ENCODE peak calls at places on chromosomes 6 and 20, in eight cellular contexts. O, L, S, Z, A, H, Q and G are unnamed samples. For H3K9me3, the result is how much of the 10 kb centered on the place peaks cover.

GRCh38 chr6:79146426-79146825 is 68.4 kb upstream of the PHIP start:
- DNase-seq in O (no peak), L (no peak), S (no peak), Z (no peak), A (no peak), H (no peak), Q (no peak), G (no peak)

GRCh38 chr6:34358389-34358906 is 34.0 kb downstream of the NUDT3 start:
- DNase-seq in O (peak), L (peak), S (no peak), Z (no peak), A (peak), H (peak), Q (peak), G (peak)

GRCh38 chr6:558089-558488 is 98.8 kb downstream of the HUS1B start:
- DNase-seq in O (no peak), L (no peak), S (no peak), Z (no peak), A (no peak), H (peak), Q (no peak), G (peak)

GRCh38 chr6:33630014-33630413 is 8.9 kb downstream of the ITPR3 start:
- DNase-seq in O (no peak), L (no peak), S (no peak), Z (no peak), A (no peak), H (no peak), Q (no peak), G (peak)

GRCh38 chr6:30470968-30471367 is 18.3 kb upstream of the HLA-E start:
- DNase-seq in O (no peak), L (no peak), S (no peak), Z (no peak), A (no peak), H (peak), Q (no peak), G (no peak)

GRCh38 chr6:68634503-68635411 is at the start of gene ADGRB3:
- DNase-seq in O (peak), L (peak), S (peak), Z (peak), A (peak), H (peak), Q (peak), G (peak)

GRCh38 chr6:158906926-158907325 is 87.8 kb upstream of the EZR start:
- DNase-seq in O (no peak), L (no peak), S (no peak), Z (no peak), A (no peak), H (no peak), Q (no peak), G (no peak)

GRCh38 chr6:158666637-158667359 is 16.9 kb downstream of the SYTL3 start:
- DNase-seq in O (no peak), L (no peak), S (no peak), Z (no peak), A (no peak), H (peak), Q (no peak), G (peak)

GRCh38 chr6:153872946-153873345 is 166.1 kb upstream of the OPRM1 start:
- DNase-seq in O (no peak), L (no peak), S (no peak), Z (no peak), A (no peak), H (no peak), Q (no peak), G (no peak)

GRCh38 chr20:12358006-12358654 is 440.4 kb downstream of the BTBD3 start:
- DNase-seq in O (no peak), L (no peak), S (peak), Z (no peak), A (no peak), H (no peak), Q (peak), G (no peak)

GRCh38 chr6:158630944-158631616 is 13.5 kb downstream of the DYNLT1 start:
- DNase-seq in O (peak), L (no peak), S (no peak), Z (no peak), A (peak), H (no peak), Q (no peak), G (peak)

GRCh38 chr6:109295766-109296156 is 86.5 kb downstream of the CD164 start:
- DNase-seq in O (no peak), L (no peak), S (no peak), Z (no peak), A (no peak), H (no peak), Q (no peak), G (no peak)
- H3K9me3 ChIP-seq in O (under half), L (under half), S (under half), Z (under half), A (under half), H (under half), Q (under half), G (under half)

GRCh38 chr6:165321555-165322145 is 12.2 kb upstream of the C6orf118 start:
- DNase-seq in O (no peak), L (no peak), S (no peak), Z (no peak), A (no peak), H (no peak), Q (no peak), G (no peak)
- H3K9me3 ChIP-seq in O (under half), L (under half), S (under half), Z (under half), A (under half), H (under half), Q (under half), G (under half)

GRCh38 chr6:107928984-107929383 is 29.0 kb downstream of the SEC63 start:
- DNase-seq in O (no peak), L (no peak), S (no peak), Z (no peak), A (no peak), H (no peak), Q (no peak), G (no peak)
- H3K9me3 ChIP-seq in O (under half), L (under half), S (under half), Z (under half), A (under half), H (under half), Q (under half), G (under half)

GRCh38 chr6:3874069-3874468 is 24.9 kb downstream of the FAM50B start:
- DNase-seq in O (no peak), L (no peak), S (no peak), Z (no peak), A (no peak), H (no peak), Q (no peak), G (no peak)
- H3K9me3 ChIP-seq in O (under half), L (under half), S (under half), Z (under half), A (under half), H (under half), Q (under half), G (under half)

DNA sequence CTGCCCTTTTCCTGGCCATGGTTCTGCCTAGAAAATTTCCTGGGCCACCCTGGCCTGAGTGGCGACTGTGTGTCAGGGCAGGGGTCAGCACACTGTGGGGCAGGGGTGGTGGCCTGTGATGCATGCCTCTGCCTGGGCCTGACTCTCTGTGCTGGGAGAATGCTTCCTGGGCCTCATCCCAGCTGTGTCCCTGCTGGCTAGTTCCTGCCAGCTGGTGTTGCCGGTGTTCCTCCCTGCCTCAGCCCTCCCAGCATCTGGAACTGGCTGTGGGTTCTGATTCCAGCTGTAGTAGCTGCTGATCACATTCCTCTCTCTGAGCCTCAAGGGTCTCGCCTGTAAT is 101.6 kb downstream of the SYCP2 start:
- DNase-seq in O (no peak), L (no peak), S (no peak), Z (no peak), A (peak), H (no peak), Q (no peak), G (peak)
- H3K9me3 ChIP-seq in O (under half), L (under half), S (under half), Z (under half), A (under half), H (under half), Q (under half), G (under half)

GRCh38 chr6:168081858-168082546 is 3.0 kb upstream of the FRMD1 start:
- DNase-seq in O (no peak), L (no peak), S (no peak), Z (no peak), A (no peak), H (no peak), Q (no peak), G (no peak)
- H3K9me3 ChIP-seq in O (under half), L (under half), S (under half), Z (under half), A (under half), H (under half), Q (under half), G (under half)